ENCODE peak calls at places on chromosomes 7 and 10, in eight cellular contexts. D is NCI-H1930, F is caudate nucleus, O is foreskin fibroblast, Y is foreskin keratinocyte, H is suprapubic skin, S is nephron progenitor cell, Q is aorta. M is an unnamed sample.

GRCh38 chr7:65731562-65732035 is 141.3 kb upstream of the VKORC1L1 start:
- DNase-seq in D (no peak), F (no peak), O (peak; percentile 29), Y (peak; percentile 18), H (no peak), S (peak; percentile 58), Q (no peak), M (no peak)

GRCh38 chr10:90862908-90863514 is 5.2 kb upstream of the HTR7 start:
- DNase-seq in D (no peak), F (no peak), O (peak; percentile 74), Y (no peak), H (no peak), S (no peak), Q (no peak), M (no peak)

GRCh38 chr7:54072710-54073109 is 469.5 kb upstream of the VSTM2A start:
- DNase-seq in D (no peak), F (no peak), O (no peak), Y (no peak), H (no peak), S (no peak), Q (no peak), M (no peak)

GRCh38 chr7:4145576-4145975 is 536.5 kb upstream of the FOXK1 start:
- DNase-seq in D (no peak), F (no peak), O (no peak), Y (no peak), H (no peak), S (no peak), Q (peak; percentile 71), M (no peak)

GRCh38 chr10:66827353-66827752 is 98.5 kb upstream of the LRRTM3 start:
- DNase-seq in D (no peak), F (no peak), O (peak; percentile 79), Y (peak; percentile 75), H (no peak), S (no peak), Q (no peak), M (no peak)

GRCh38 chr10:23435378-23435777 is 3.5 kb upstream of the OTUD1 start:
- DNase-seq in D (no peak), F (no peak), O (no peak), Y (no peak), H (no peak), S (no peak), Q (no peak), M (no peak)

GRCh38 chr10:124600051-124600880 is 138.6 kb downstream of the LHPP start:
- DNase-seq in D (no peak), F (no peak), O (no peak), Y (no peak), H (no peak), S (no peak), Q (peak; percentile 70), M (no peak)

GRCh38 chr10:98403812-98404504 is 11.0 kb downstream of the PYROXD2 start:
- DNase-seq in D (no peak), F (no peak), O (peak; percentile 68), Y (peak; percentile 59), H (no peak), S (no peak), Q (no peak), M (no peak)

GRCh38 chr7:19114591-19114855 is 2.9 kb downstream of the TWIST1 start:
- DNase-seq in D (no peak), F (no peak), O (peak; percentile 58), Y (no peak), H (no peak), S (no peak), Q (no peak), M (no peak)

GRCh38 chr7:105112440-105113418 is 98.7 kb downstream of the KMT2E start:
- DNase-seq in D (no peak), F (no peak), O (no peak), Y (no peak), H (no peak), S (no peak), Q (no peak), M (no peak)

GRCh38 chr10:90222372-90222771 is 521.0 kb downstream of the KIF20B start:
- DNase-seq in D (no peak), F (no peak), O (peak; percentile 93), Y (peak; percentile 85), H (no peak), S (no peak), Q (no peak), M (no peak)

GRCh38 chr7:135156290-135156689 is 8.4 kb downstream of the TMEM140 start:
- DNase-seq in D (no peak), F (no peak), O (no peak), Y (no peak), H (no peak), S (no peak), Q (no peak), M (no peak)

GRCh38 chr10:88693392-88694020 is 12.5 kb upstream of the LIPK start:
- DNase-seq in D (no peak), F (no peak), O (peak; percentile 53), Y (no peak), H (no peak), S (no peak), Q (no peak), M (no peak)

GRCh38 chr10:112721080-112721698 is 228.9 kb upstream of the TCF7L2 start:
- DNase-seq in D (no peak), F (no peak), O (peak; percentile 64), Y (peak; percentile 40), H (no peak), S (peak; percentile 7), Q (no peak), M (no peak)

GRCh38 chr7:77866791-77867190 is 68.2 kb downstream of the PHTF2 start:
- DNase-seq in D (no peak), F (no peak), O (peak; percentile 58), Y (peak; percentile 81), H (no peak), S (no peak), Q (no peak), M (no peak)

GRCh38 chr7:117674617-117675016 is 194.8 kb downstream of the CFTR start:
- DNase-seq in D (no peak), F (no peak), O (no peak), Y (no peak), H (no peak), S (no peak), Q (no peak), M (no peak)

GRCh38 chr10:43679509-43679908 is 30.8 kb upstream of the ZNF32 start:
- DNase-seq in D (no peak), F (no peak), O (peak; percentile 32), Y (no peak), H (peak; percentile 80), S (no peak), Q (peak; percentile 90), M (no peak)

GRCh38 chr7:129240119-129240815 is 15.4 kb downstream of the AHCYL2 start:
- DNase-seq in D (no peak), F (no peak), O (peak; percentile 23), Y (no peak), H (no peak), S (no peak), Q (no peak), M (no peak)